ENCODE peak calls at places on chromosome 21, in four cellular contexts. One of them, this sample, is unnamed.

GRCh38 chr21:43937898-43938309 is 72.9 kb downstream of the AGPAT3 start:
- DNase-seq in stimulated activated CD8-positive, alpha-beta memory T cell treated with anti-CD3 and anti-CD28 coated beads, Interleukin-15, amount 100 ng/mL, for 1 hour: no peak
- DNase-seq in GM23248: no peak
- DNase-seq in upper lobe of right lung: no peak
- DNase-seq in this sample: no peak

GRCh38 chr21:36723371-36723881 is 24.5 kb downstream of the SIM2 start:
- DNase-seq in stimulated activated CD8-positive, alpha-beta memory T cell treated with anti-CD3 and anti-CD28 coated beads, Interleukin-15, amount 100 ng/mL, for 1 hour: no peak
- DNase-seq in GM23248: no peak
- DNase-seq in upper lobe of right lung: peak; percentile 46
- DNase-seq in this sample: no peak

GRCh38 chr21:38989745-38990423 is 184.2 kb downstream of the ETS2 start:
- DNase-seq in stimulated activated CD8-positive, alpha-beta memory T cell treated with anti-CD3 and anti-CD28 coated beads, Interleukin-15, amount 100 ng/mL, for 1 hour: no peak
- DNase-seq in GM23248: peak; percentile 76
- DNase-seq in upper lobe of right lung: no peak
- DNase-seq in this sample: peak; percentile 60

GRCh38 chr21:16258834-16259611 is 529.2 kb downstream of the USP25 start:
- DNase-seq in stimulated activated CD8-positive, alpha-beta memory T cell treated with anti-CD3 and anti-CD28 coated beads, Interleukin-15, amount 100 ng/mL, for 1 hour: no peak
- DNase-seq in GM23248: no peak
- DNase-seq in upper lobe of right lung: no peak
- DNase-seq in this sample: no peak

GRCh38 chr21:41500931-41501381 is 7.0 kb downstream of the TMPRSS2 start:
- DNase-seq in stimulated activated CD8-positive, alpha-beta memory T cell treated with anti-CD3 and anti-CD28 coated beads, Interleukin-15, amount 100 ng/mL, for 1 hour: no peak
- DNase-seq in GM23248: no peak
- DNase-seq in upper lobe of right lung: no peak
- DNase-seq in this sample: no peak

GRCh38 chr21:14988760-14989159 is 76.0 kb downstream of the NRIP1 start:
- DNase-seq in stimulated activated CD8-positive, alpha-beta memory T cell treated with anti-CD3 and anti-CD28 coated beads, Interleukin-15, amount 100 ng/mL, for 1 hour: no peak
- DNase-seq in GM23248: no peak
- DNase-seq in upper lobe of right lung: no peak
- DNase-seq in this sample: no peak

GRCh38 chr21:42474043-42474831 is 21.8 kb downstream of the RSPH1 start:
- DNase-seq in stimulated activated CD8-positive, alpha-beta memory T cell treated with anti-CD3 and anti-CD28 coated beads, Interleukin-15, amount 100 ng/mL, for 1 hour: no peak
- DNase-seq in GM23248: peak; percentile 35
- DNase-seq in upper lobe of right lung: peak; percentile 79
- DNase-seq in this sample: no peak

GRCh38 chr21:39384674-39385298 is 35.9 kb upstream of the HMGN1 start:
- DNase-seq in stimulated activated CD8-positive, alpha-beta memory T cell treated with anti-CD3 and anti-CD28 coated beads, Interleukin-15, amount 100 ng/mL, for 1 hour: no peak
- DNase-seq in GM23248: peak; percentile 23
- DNase-seq in upper lobe of right lung: no peak
- DNase-seq in this sample: no peak

GRCh38 chr21:45969921-45970673 is 11.5 kb upstream of the COL6A1 start:
- DNase-seq in stimulated activated CD8-positive, alpha-beta memory T cell treated with anti-CD3 and anti-CD28 coated beads, Interleukin-15, amount 100 ng/mL, for 1 hour: no peak
- DNase-seq in GM23248: no peak
- DNase-seq in upper lobe of right lung: no peak
- DNase-seq in this sample: no peak

GRCh38 chr21:37257526-37257966 is 9.6 kb downstream of the VPS26C start:
- DNase-seq in stimulated activated CD8-positive, alpha-beta memory T cell treated with anti-CD3 and anti-CD28 coated beads, Interleukin-15, amount 100 ng/mL, for 1 hour: no peak
- DNase-seq in GM23248: peak; percentile 64
- DNase-seq in upper lobe of right lung: peak; percentile 71
- DNase-seq in this sample: peak; percentile 42

GRCh38 chr21:31514598-31514997 is 144.9 kb upstream of the SOD1 start:
- DNase-seq in stimulated activated CD8-positive, alpha-beta memory T cell treated with anti-CD3 and anti-CD28 coated beads, Interleukin-15, amount 100 ng/mL, for 1 hour: no peak
- DNase-seq in GM23248: no peak
- DNase-seq in upper lobe of right lung: no peak
- DNase-seq in this sample: no peak

GRCh38 chr21:34603002-34603709 is 11.8 kb downstream of the RCAN1 start:
- DNase-seq in stimulated activated CD8-positive, alpha-beta memory T cell treated with anti-CD3 and anti-CD28 coated beads, Interleukin-15, amount 100 ng/mL, for 1 hour: peak; percentile 29
- DNase-seq in GM23248: peak; percentile 84
- DNase-seq in upper lobe of right lung: peak; percentile 92
- DNase-seq in this sample: peak; percentile 87

GRCh38 chr21:45972716-45973474 is 8.7 kb upstream of the COL6A1 start:
- DNase-seq in stimulated activated CD8-positive, alpha-beta memory T cell treated with anti-CD3 and anti-CD28 coated beads, Interleukin-15, amount 100 ng/mL, for 1 hour: no peak
- DNase-seq in GM23248: peak; percentile 92
- DNase-seq in upper lobe of right lung: peak; percentile 68
- DNase-seq in this sample: peak; percentile 75

GRCh38 chr21:35254006-35254751 is 205.1 kb upstream of the RUNX1 start:
- DNase-seq in stimulated activated CD8-positive, alpha-beta memory T cell treated with anti-CD3 and anti-CD28 coated beads, Interleukin-15, amount 100 ng/mL, for 1 hour: no peak
- DNase-seq in GM23248: peak; percentile 83
- DNase-seq in upper lobe of right lung: no peak
- DNase-seq in this sample: peak; percentile 60

This sample was measured in AG20443.